ENCODE peak calls at places on chromosomes 11 and 22, in eight cellular contexts. C, L, A, U, O, N, Z and D are unnamed samples.

GRCh38 chr22:47898946-47899345 is 1136.5 kb downstream of the TBC1D22A start:
- DNase-seq in C (no peak), N (no peak), U (no peak), A (no peak), O (no peak), L (no peak), Z (no peak), D (no peak)

GRCh38 chr11:134126197-134126822 is 57.4 kb downstream of the JAM3 start:
- DNase-seq in L (peak), O (no peak), C (no peak), Z (peak), A (no peak), N (no peak), U (peak), D (peak)

GRCh38 chr22:38872831-38873248 is 824 bp upstream of the CBX6 start:
- DNase-seq in Z (no peak), U (no peak), C (peak), L (no peak), O (peak), A (peak), N (peak), D (peak)

GRCh38 chr11:46912526-46913150 is 5.7 kb downstream of the LRP4 start:
- DNase-seq in U (no peak), O (no peak), A (peak), N (no peak), Z (no peak), C (no peak), L (peak), D (no peak)

GRCh38 chr11:34899633-34900016 is 16.6 kb downstream of the APIP start:
- DNase-seq in L (no peak), Z (no peak), N (no peak), A (peak), C (no peak), O (no peak), U (no peak), D (no peak)

GRCh38 chr11:34809191-34810106 is 106.7 kb downstream of the APIP start:
- DNase-seq in N (no peak), O (no peak), C (no peak), L (no peak), Z (peak), A (no peak), U (peak), D (no peak)

GRCh38 chr11:135075740-135076139 is 663.7 kb upstream of the B3GAT1 start:
- DNase-seq in Z (peak), U (peak), N (no peak), C (no peak), L (no peak), O (peak), A (peak), D (no peak)

GRCh38 chr11:72740060-72740424 is 12.2 kb downstream of the ARAP1 start:
- DNase-seq in C (no peak), A (no peak), O (no peak), L (no peak), N (no peak), U (no peak), Z (no peak), D (no peak)

GRCh38 chr22:39699631-39700348 is 129.2 kb downstream of the CACNA1I start:
- DNase-seq in Z (no peak), N (peak), L (no peak), A (no peak), C (no peak), U (no peak), O (no peak), D (no peak)

GRCh38 chr22:20242393-20243175 is 25.5 kb downstream of the RTN4R start:
- DNase-seq in A (no peak), N (no peak), O (no peak), C (no peak), L (no peak), Z (no peak), U (no peak), D (no peak)

GRCh38 chr11:17352925-17353227 is 1.3 kb downstream of the NCR3LG1 start:
- DNase-seq in Z (no peak), A (peak), U (no peak), O (peak), N (peak), L (peak), C (no peak), D (peak)

GRCh38 chr22:30908051-30908461 is 60.5 kb downstream of the MORC2 start:
- DNase-seq in N (no peak), L (no peak), A (no peak), U (no peak), O (no peak), C (no peak), Z (no peak), D (peak)

GRCh38 chr11:32641361-32641760 is 57.7 kb downstream of the EIF3M start:
- DNase-seq in N (no peak), Z (no peak), U (no peak), C (no peak), O (no peak), L (no peak), A (no peak), D (no peak)

GRCh38 chr11:107827041-107827440 is 31.5 kb downstream of the SLC35F2 start:
- DNase-seq in N (no peak), L (no peak), C (no peak), A (no peak), U (no peak), O (no peak), Z (no peak), D (no peak)

GRCh38 chr11:81874627-81875026 is 859.0 kb downstream of the FAM181B start:
- DNase-seq in L (no peak), Z (no peak), U (no peak), C (no peak), O (no peak), N (no peak), A (no peak), D (no peak)

GRCh38 chr11:17719028-17719939 is at the start of gene MYOD1:
- DNase-seq in Z (no peak), U (no peak), C (no peak), L (no peak), A (peak), N (peak), O (no peak), D (no peak)

GRCh38 chr11:123378096-123378495 is 52.0 kb upstream of the GRAMD1B start:
- DNase-seq in N (no peak), Z (no peak), O (no peak), L (no peak), A (no peak), C (no peak), U (no peak), D (no peak)

GRCh38 chr11:1463056-1463455 is 23.5 kb downstream of the MOB2 start:
- DNase-seq in O (no peak), Z (no peak), C (no peak), N (no peak), U (no peak), L (no peak), A (no peak), D (no peak)

GRCh38 chr11:80495116-80495515 is 1054.3 kb upstream of the TENM4 start:
- DNase-seq in A (no peak), Z (no peak), O (no peak), C (no peak), N (no peak), U (no peak), L (no peak), D (no peak)

GRCh38 chr11:86888164-86888977 is 66.8 kb downstream of the FZD4 start:
- DNase-seq in O (no peak), Z (no peak), L (peak), U (no peak), C (no peak), A (no peak), N (no peak), D (peak)

GRCh38 chr11:12382451-12382850 is 5.1 kb downstream of the PARVA start:
- DNase-seq in C (no peak), U (no peak), Z (no peak), L (no peak), N (no peak), O (no peak), A (no peak), D (no peak)

GRCh38 chr11:63520606-63521170 is 14.8 kb downstream of the LGALS12 start:
- DNase-seq in N (no peak), L (no peak), U (no peak), C (no peak), A (no peak), O (no peak), Z (no peak), D (no peak)

GRCh38 chr11:17019231-17019630 is 5.0 kb upstream of the PLEKHA7 start:
- DNase-seq in C (no peak), A (no peak), L (no peak), O (no peak), Z (no peak), N (no peak), U (no peak), D (no peak)

GRCh38 chr11:29317669-29318068 is 699.2 kb downstream of the KCNA4 start:
- DNase-seq in O (no peak), L (no peak), A (no peak), C (no peak), N (no peak), U (no peak), Z (no peak), D (no peak)